ENCODE peak calls at places on chromosomes 12 and 14, in five cellular contexts. E, A, I, K and J are unnamed samples.

GRCh38 chr14:29717906-29718305 is 209.7 kb downstream of the PRKD1 start:
- DNase-seq in K (no peak), E (no peak), I (no peak), A (no peak), J (no peak)

GRCh38 chr12:2570562-2570961 is 224.2 kb upstream of the FKBP4 start:
- DNase-seq in A (no peak), I (no peak), E (no peak), K (no peak), J (no peak)

GRCh38 chr12:9101018-9101687 is 14.6 kb downstream of the A2M start:
- DNase-seq in A (no peak), E (no peak), I (no peak), K (no peak), J (no peak)

GRCh38 chr14:23348297-23348655 is 4.4 kb downstream of the SLC22A17 start:
- DNase-seq in K (no peak), A (no peak), E (no peak), I (no peak), J (no peak)

GRCh38 chr12:116244001-116244400 is 33.5 kb downstream of the MED13L start:
- DNase-seq in A (no peak), E (no peak), I (peak), K (no peak), J (no peak)

GRCh38 chr12:122847516-122847836 is 12.2 kb downstream of the HIP1R start:
- DNase-seq in K (no peak), I (no peak), A (peak), E (no peak), J (no peak)

GRCh38 chr14:99238234-99238633 is 33.8 kb downstream of the BCL11B start:
- DNase-seq in A (no peak), I (no peak), K (no peak), E (no peak), J (no peak)

GRCh38 chr12:116466536-116466935 is 92.6 kb upstream of the MAP1LC3B2 start:
- DNase-seq in K (no peak), A (no peak), E (no peak), I (no peak), J (no peak)

GRCh38 chr12:76084277-76085158 is at the start of gene NAP1L1:
- DNase-seq in I (peak), A (peak), E (peak), K (peak), J (peak)

GRCh38 chr14:68518910-68519686 is 273.8 kb downstream of the ZFP36L1 start:
- DNase-seq in E (no peak), A (no peak), I (peak), K (no peak), J (no peak)

GRCh38 chr12:93802698-93803097 is 125.5 kb downstream of the CRADD start:
- DNase-seq in E (no peak), K (no peak), I (no peak), A (no peak), J (no peak)

GRCh38 chr14:55373784-55374725 is 37.6 kb downstream of the ATG14 start:
- DNase-seq in A (no peak), I (no peak), K (peak), E (no peak), J (no peak)

GRCh38 chr12:49557917-49558215 is 10.1 kb downstream of the MCRS1 start:
- DNase-seq in A (no peak), E (no peak), K (no peak), I (no peak), J (no peak)

GRCh38 chr14:92511472-92512247 is 1.9 kb upstream of the RIN3 start:
- DNase-seq in A (no peak), K (no peak), I (no peak), E (no peak), J (no peak)

GRCh38 chr12:50297027-50297426 is 13.7 kb upstream of the LIMA1 start:
- DNase-seq in I (no peak), E (no peak), K (no peak), A (no peak), J (no peak)

GRCh38 chr12:115956236-115956635 is 321.3 kb downstream of the MED13L start:
- DNase-seq in I (no peak), A (no peak), K (no peak), E (no peak), J (no peak)

GRCh38 chr12:53974084-53975018 is at the start of gene HOTAIR:
- DNase-seq in A (no peak), E (no peak), I (no peak), K (no peak), J (no peak)

GRCh38 chr12:94500831-94501567 is 41.3 kb upstream of the CEP83 start:
- DNase-seq in I (no peak), E (no peak), K (no peak), A (no peak), J (no peak)

GRCh38 chr12:2268478-2269286 is 215.9 kb downstream of the CACNA1C start:
- DNase-seq in E (no peak), K (no peak), A (no peak), I (no peak), J (no peak)

GRCh38 chr12:105166736-105167135 is 59.2 kb downstream of the WASHC4 start:
- DNase-seq in K (no peak), E (no peak), I (no peak), A (no peak), J (no peak)

GRCh38 chr14:75323571-75323970 is 44.9 kb downstream of the FOS start:
- DNase-seq in I (no peak), K (no peak), A (no peak), E (no peak), J (no peak)

GRCh38 chr14:59997496-59997895 is 77.6 kb downstream of the LRRC9 start:
- DNase-seq in E (no peak), A (no peak), I (no peak), K (no peak), J (no peak)

GRCh38 chr12:96044017-96044985 is 8.9 kb upstream of the LTA4H start:
- DNase-seq in K (no peak), I (no peak), A (no peak), E (no peak), J (no peak)

GRCh38 chr12:93274937-93275336 is 102.8 kb upstream of the NUDT4 start:
- DNase-seq in K (no peak), A (no peak), E (no peak), I (no peak), J (no peak)

GRCh38 chr12:110005319-110005973 is 6.2 kb downstream of the ANKRD13A start:
- DNase-seq in K (no peak), I (no peak), E (no peak), A (no peak), J (no peak)

GRCh38 chr14:41604793-41605534 is 1.7 kb upstream of the LRFN5 start:
- DNase-seq in I (no peak), A (peak), E (no peak), K (no peak), J (peak)

GRCh38 chr12:122518908-122519307 is 7.8 kb downstream of the RSRC2 start:
- DNase-seq in A (no peak), I (no peak), K (no peak), E (no peak), J (no peak)

GRCh38 chr12:85036241-85036707 is at the start of the genes LRRIQ1 and TSPAN19:
- DNase-seq in E (no peak), A (peak), K (no peak), I (peak), J (peak)

GRCh38 chr12:23484238-23484637 is 465.2 kb downstream of the SOX5 start:
- DNase-seq in K (no peak), E (no peak), I (no peak), A (no peak), J (no peak)